ENCODE peak calls at places on chromosomes 2 and 18, in five cellular contexts. A is upper lobe of right lung, L is lower lobe of right lung, Q is PC-3, O is IMR-90. N is an unnamed sample.

GRCh38 chr2:44938287-44939073 is 3.0 kb upstream of the SIX3 start:
- ATAC-seq in A (peak; percentile 4), L (peak; percentile 18), Q (peak; percentile 54), O (no peak), N (no peak)

GRCh38 chr2:11822746-11823411 is 76.4 kb downstream of the LPIN1 start:
- ATAC-seq in A (peak; percentile 54), L (peak; percentile 56), Q (peak; percentile 77), O (peak; percentile 68), N (no peak)

GRCh38 chr2:233107906-233108305 is 47.8 kb downstream of the INPP5D start:
- ATAC-seq in A (peak; percentile 17), L (peak; percentile 7), Q (no peak), O (no peak), N (no peak)

GRCh38 chr2:3585239-3586109 is 9.4 kb upstream of the COLEC11 start:
- ATAC-seq in A (peak; percentile 75), L (peak; percentile 83), Q (peak; percentile 18), O (peak; percentile 69), N (peak; percentile 80)

GRCh38 chr18:63788447-63789096 is 13.4 kb downstream of the SERPINB7 start:
- ATAC-seq in A (peak; percentile 72), L (no peak), Q (peak; percentile 98), O (peak; percentile 93), N (no peak)

GRCh38 chr18:74148543-74149070 is 284 bp downstream of the TIMM21 start:
- ATAC-seq in A (no peak), L (no peak), Q (no peak), O (no peak), N (no peak)

GRCh38 chr18:11839556-11839955 is 11.7 kb upstream of the CHMP1B start:
- ATAC-seq in A (no peak), L (no peak), Q (no peak), O (no peak), N (no peak)

GRCh38 chr2:236862961-236863728 is 222.5 kb upstream of the COPS8 start:
- ATAC-seq in A (no peak), L (no peak), Q (no peak), O (peak; percentile 40), N (no peak)

GRCh38 chr2:240579071-240579762 is 7.3 kb upstream of the CAPN10 start:
- ATAC-seq in A (no peak), L (no peak), Q (no peak), O (no peak), N (no peak)

GRCh38 chr18:58557013-58557435 is 71.9 kb downstream of the ALPK2 start:
- ATAC-seq in A (peak; percentile 8), L (no peak), Q (no peak), O (no peak), N (no peak)

GRCh38 chr18:24631238-24632025 is 171.0 kb downstream of the HRH4 start:
- ATAC-seq in A (peak; percentile 45), L (peak; percentile 27), Q (no peak), O (no peak), N (no peak)

GRCh38 chr18:36176177-36176584 is 11.1 kb upstream of the MOCOS start:
- ATAC-seq in A (no peak), L (no peak), Q (no peak), O (no peak), N (no peak)

GRCh38 chr2:6973895-6974545 is 56.8 kb downstream of the RNF144A start:
- ATAC-seq in A (no peak), L (no peak), Q (peak; percentile 58), O (no peak), N (no peak)

GRCh38 chr2:196657332-196657731 is 17.8 kb downstream of the CCDC150 start:
- ATAC-seq in A (no peak), L (no peak), Q (no peak), O (no peak), N (no peak)

GRCh38 chr2:196649202-196649601 is 9.7 kb downstream of the CCDC150 start:
- ATAC-seq in A (no peak), L (no peak), Q (no peak), O (no peak), N (no peak)

GRCh38 chr2:196651387-196652094 is 12.0 kb downstream of the CCDC150 start:
- ATAC-seq in A (no peak), L (no peak), Q (no peak), O (no peak), N (no peak)

GRCh38 chr2:196653843-196654242 is 14.3 kb downstream of the CCDC150 start:
- ATAC-seq in A (no peak), L (no peak), Q (no peak), O (no peak), N (no peak)

DNA sequence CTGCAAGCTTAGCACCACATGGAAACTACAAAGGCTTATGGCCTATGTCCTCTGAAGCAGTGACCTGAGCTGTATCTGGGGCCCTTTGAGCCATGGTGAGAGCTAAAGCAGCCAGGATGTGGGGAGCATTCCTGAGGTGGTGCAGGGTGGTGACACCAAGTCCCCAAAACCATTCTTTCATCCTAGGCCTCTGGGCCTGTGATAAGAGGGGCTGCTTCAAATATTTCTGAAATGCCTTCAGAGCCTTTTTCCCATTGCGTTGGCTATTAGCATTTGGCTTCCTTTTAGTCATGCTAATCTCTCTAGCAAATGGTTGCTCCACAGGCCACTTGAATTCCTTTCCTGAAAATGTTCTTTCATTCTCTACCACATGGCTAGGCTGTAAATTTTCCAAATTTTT is 13.4 kb downstream of the CCDC150 start:
- ATAC-seq in A (no peak), L (no peak), Q (no peak), O (no peak), N (no peak)
- H3K9me3 ChIP-seq in A (peaks cover 15% of the 10 kb centered on the region), L (peaks cover 32% of the 10 kb centered on the region), Q (peaks cover 32% of the 10 kb centered on the region), O (peaks cover 16% of the 10 kb centered on the region), N (no peaks in the 10 kb centered on the region)

GRCh38 chr2:109347626-109348025 is 218.6 kb downstream of the SH3RF3 start:
- ATAC-seq in A (no peak), L (no peak), Q (no peak), O (no peak), N (no peak)

GRCh38 chr2:109348190-109348589 is 219.2 kb downstream of the SH3RF3 start:
- ATAC-seq in A (no peak), L (no peak), Q (no peak), O (no peak), N (no peak)

GRCh38 chr2:109349555-109350430 is 220.8 kb downstream of the SH3RF3 start:
- ATAC-seq in A (no peak), L (no peak), Q (no peak), O (no peak), N (peak; percentile 19)

GRCh38 chr2:109350526-109350925 is 221.5 kb downstream of the SH3RF3 start:
- ATAC-seq in A (no peak), L (no peak), Q (peak; percentile 25), O (no peak), N (no peak)

DNA sequence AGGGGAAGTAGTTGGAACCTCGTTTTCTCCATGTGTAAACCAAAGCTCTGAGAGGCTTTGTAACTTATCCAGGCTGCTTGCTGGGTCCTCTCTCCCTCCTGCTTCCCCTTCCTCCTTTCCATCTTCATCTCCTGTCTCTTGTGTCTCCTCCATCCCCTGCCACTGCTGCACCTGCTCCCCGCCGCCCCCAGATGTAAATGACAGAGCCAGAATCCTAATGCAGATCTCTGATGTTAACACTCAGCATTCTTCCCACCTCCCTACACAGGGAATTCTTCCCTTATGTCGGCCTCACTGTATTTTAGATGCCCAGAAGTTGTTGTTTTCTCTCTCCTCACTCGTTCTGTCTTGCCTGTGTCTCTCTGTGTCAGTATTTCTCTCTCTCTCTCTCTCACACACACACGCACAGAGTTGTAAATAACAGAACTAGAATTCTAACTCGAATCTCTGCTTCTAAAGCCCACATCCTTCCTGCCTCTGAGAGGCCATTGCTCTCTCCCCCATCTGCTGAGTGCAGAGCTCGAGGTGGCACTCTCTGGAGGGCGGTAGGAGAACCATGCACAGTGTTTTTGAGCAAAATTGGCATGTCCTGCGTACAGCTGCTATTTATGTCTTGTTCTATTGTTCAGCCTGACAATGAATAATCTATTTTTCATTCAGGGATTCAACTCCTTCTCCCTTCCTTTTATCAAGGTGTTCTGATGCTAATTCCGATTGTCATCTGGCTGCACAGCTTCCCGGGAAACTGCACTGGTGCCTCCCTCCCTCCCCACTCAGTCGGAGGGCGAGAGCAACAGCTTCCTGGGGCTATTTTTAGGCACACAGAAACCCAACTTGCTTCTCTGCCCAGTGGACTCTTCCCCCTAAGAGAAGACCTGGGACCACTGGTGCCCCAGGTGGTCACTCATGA is 219.9 kb downstream of the SH3RF3 start:
- ATAC-seq in A (no peak), L (no peak), Q (no peak), O (no peak), N (no peak)
- H3K9me3 ChIP-seq in A (no peaks in the 10 kb centered on the region), L (no peaks in the 10 kb centered on the region), Q (no peaks in the 10 kb centered on the region), O (no peaks in the 10 kb centered on the region), N (no peaks in the 10 kb centered on the region)

DNA sequence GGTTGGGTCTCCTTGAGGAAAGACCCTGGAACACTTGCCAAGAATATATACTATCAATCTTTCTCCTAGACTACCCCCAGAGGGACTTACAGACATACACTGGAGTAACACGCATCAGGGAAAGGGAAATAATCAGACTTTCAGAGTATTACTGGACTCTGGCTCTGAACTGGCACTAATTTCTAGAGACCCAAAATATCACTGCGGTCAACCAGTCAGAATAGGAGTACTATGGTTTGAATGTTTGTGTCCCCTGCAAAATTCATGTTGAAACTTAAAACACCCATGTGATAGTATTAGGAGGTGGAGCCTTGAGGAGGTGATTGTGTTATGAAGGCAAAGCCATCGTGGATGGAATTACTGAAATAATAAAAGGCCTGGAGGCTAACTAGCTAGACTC is 323.7 kb downstream of the EN1 start:
- ATAC-seq in A (no peak), L (no peak), Q (no peak), O (no peak), N (no peak)
- H3K9me3 ChIP-seq in A (no peaks in the 10 kb centered on the region), L (peaks cover 13% of the 10 kb centered on the region), Q (peaks cover 20% of the 10 kb centered on the region), O (no peaks in the 10 kb centered on the region), N (no peaks in the 10 kb centered on the region)

GRCh38 chr18:62512532-62512931 is 10.3 kb upstream of the ZCCHC2 start:
- ATAC-seq in A (no peak), L (no peak), Q (no peak), O (no peak), N (no peak)
- H3K9me3 ChIP-seq in A (peaks cover 25% of the 10 kb centered on the region), L (peaks cover 35% of the 10 kb centered on the region), Q (peaks cover 17% of the 10 kb centered on the region), O (peaks cover 5% of the 10 kb centered on the region), N (no peaks in the 10 kb centered on the region)

GRCh38 chr18:78632111-78632541 is 347.5 kb upstream of the SALL3 start:
- ATAC-seq in A (no peak), L (peak; percentile 12), Q (no peak), O (no peak), N (no peak)
- H3K9me3 ChIP-seq in A (no peaks in the 10 kb centered on the region), L (no peaks in the 10 kb centered on the region), Q (no peaks in the 10 kb centered on the region), O (peaks cover 58% of the 10 kb centered on the region), N (peaks cover 11% of the 10 kb centered on the region)

GRCh38 chr2:16284941-16285625 is 344.7 kb downstream of the MYCN start:
- ATAC-seq in A (no peak), L (no peak), Q (no peak), O (no peak), N (no peak)

GRCh38 chr2:16281451-16282330 is 341.3 kb downstream of the MYCN start:
- ATAC-seq in A (peak; percentile 68), L (peak; percentile 60), Q (no peak), O (no peak), N (no peak)

GRCh38 chr2:16280081-16280480 is 339.7 kb downstream of the MYCN start:
- ATAC-seq in A (no peak), L (peak; percentile 10), Q (no peak), O (no peak), N (no peak)

GRCh38 chr2:16283071-16283850 is 342.9 kb downstream of the MYCN start:
- ATAC-seq in A (no peak), L (no peak), Q (no peak), O (no peak), N (no peak)

DNA sequence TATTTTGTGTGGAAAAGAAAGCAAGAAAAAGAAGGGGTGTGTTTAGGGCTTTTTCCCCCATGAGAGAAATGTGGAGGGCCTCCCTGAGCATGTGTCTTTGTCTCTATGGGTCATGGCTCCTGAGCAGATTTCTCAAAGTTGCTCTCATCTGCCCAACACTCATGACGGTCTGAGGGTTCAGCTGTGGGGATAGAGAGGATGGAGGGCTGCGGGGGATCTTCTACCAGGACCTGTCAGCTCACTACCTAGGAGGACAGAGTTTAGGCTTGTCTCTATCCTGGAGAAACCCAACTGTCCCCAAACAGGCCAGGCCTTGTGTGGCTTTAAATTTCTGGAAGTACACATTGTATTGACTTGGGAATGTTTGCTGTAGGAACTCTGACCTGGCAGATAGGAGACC is 342.2 kb downstream of the MYCN start:
- ATAC-seq in A (no peak), L (no peak), Q (no peak), O (no peak), N (no peak)
- H3K9me3 ChIP-seq in A (no peaks in the 10 kb centered on the region), L (no peaks in the 10 kb centered on the region), Q (no peaks in the 10 kb centered on the region), O (peaks cover 49% of the 10 kb centered on the region), N (no peaks in the 10 kb centered on the region)

N was measured in gastroesophageal sphincter.